ENCODE peak calls at places on chromosomes 2 and 18, in four cellular contexts. V is neural crest cell; I is ACHN; H is activated CD4-positive, alpha-beta T cell treated with anti-CD3 and anti-CD28 coated beads, Interleukin-2, amount 10 ng/mL, durations not matched to agents 7 days and 5 days. A is an unnamed sample.

GRCh38 chr2:164073053-164073757 is 337.4 kb upstream of the FIGN start:
- DNase-seq in V (no peak), I (no peak), H (no peak), A (no peak)

GRCh38 chr2:88451647-88452150 is 794 bp downstream of the FOXI3 start:
- DNase-seq in V (peak; percentile 20), I (no peak), H (peak; percentile 6), A (no peak)

GRCh38 chr18:39531659-39532058 is 1966.1 kb upstream of the CELF4 start:
- DNase-seq in V (no peak), I (no peak), H (no peak), A (no peak)

GRCh38 chr2:231294578-231295362 is 96.3 kb downstream of the ARMC9 start:
- DNase-seq in V (no peak), I (no peak), H (no peak), A (no peak)

GRCh38 chr2:12716250-12717190 is at the start of gene TRIB2:
- DNase-seq in V (peak; percentile 69), I (peak; percentile 84), H (peak; percentile 89), A (no peak)

GRCh38 chr2:166653185-166653813 is 159.2 kb upstream of the SCN7A start:
- DNase-seq in V (no peak), I (no peak), H (no peak), A (no peak)

GRCh38 chr18:22169011-22169888 is at the start of gene GATA6:
- DNase-seq in V (peak; percentile 60), I (peak; percentile 85), H (peak; percentile 12), A (peak; percentile 57)

GRCh38 chr2:231482806-231483391 is 18.6 kb upstream of the NCL start:
- DNase-seq in V (peak; percentile 72), I (peak; percentile 67), H (peak; percentile 73), A (peak; percentile 10)

GRCh38 chr18:76462326-76462694 is 32.7 kb downstream of the ZNF516 start:
- DNase-seq in V (no peak), I (no peak), H (no peak), A (no peak)

GRCh38 chr2:38765149-38765548 is 12.9 kb upstream of the GEMIN6 start:
- DNase-seq in V (no peak), I (peak; percentile 73), H (no peak), A (no peak)

GRCh38 chr2:226474131-226474530 is 325.5 kb downstream of the IRS1 start:
- DNase-seq in V (no peak), I (no peak), H (no peak), A (no peak)

GRCh38 chr2:239946570-239947311 is 78.4 kb downstream of the NDUFA10 start:
- DNase-seq in V (no peak), I (no peak), H (no peak), A (no peak)

GRCh38 chr2:195252018-195252417 is 405.0 kb upstream of the SLC39A10 start:
- DNase-seq in V (no peak), I (peak; percentile 28), H (no peak), A (no peak)

GRCh38 chr2:25951071-25951547 is 31.2 kb downstream of the KIF3C start:
- DNase-seq in V (peak; percentile 73), I (peak; percentile 96), H (peak; percentile 72), A (peak; percentile 79)

GRCh38 chr2:105294844-105295481 is 34.6 kb downstream of the TGFBRAP1 start:
- DNase-seq in V (peak; percentile 72), I (peak; percentile 81), H (peak; percentile 58), A (no peak)